ENCODE peak calls at places on chromosome 19, in four cellular contexts. Y, D, C and G are unnamed samples.

GRCh38 chr19:58400638-58400915 is 5.1 kb downstream of the RNF225 start:
- DNase-seq in Y (no peak), D (no peak), C (no peak), G (no peak)

GRCh38 chr19:44745386-44745831 is 3.1 kb upstream of the BCL3 start:
- DNase-seq in Y (no peak), D (no peak), C (peak; percentile 90), G (peak; percentile 95)

GRCh38 chr19:34291235-34291634 is 36.9 kb downstream of the GARRE1 start:
- DNase-seq in Y (no peak), D (no peak), C (no peak), G (no peak)

GRCh38 chr19:40567040-40567749 is 9.5 kb upstream of the SHKBP1 start:
- DNase-seq in Y (peak; percentile 42), D (peak; percentile 47), C (no peak), G (no peak)

GRCh38 chr19:608155-609000 is 18.7 kb downstream of the HCN2 start:
- DNase-seq in Y (no peak), D (no peak), C (no peak), G (no peak)

GRCh38 chr19:29714371-29714952 is 599 bp downstream of the C19orf12 start:
- DNase-seq in Y (peak; percentile 39), D (no peak), C (no peak), G (no peak)

GRCh38 chr19:29690842-29691241 is 24.2 kb downstream of the C19orf12 start:
- DNase-seq in Y (peak; percentile 80), D (no peak), C (no peak), G (no peak)

GRCh38 chr19:7850975-7851622 is 21.1 kb downstream of the EVI5L start:
- DNase-seq in Y (no peak), D (no peak), C (no peak), G (no peak)

GRCh38 chr19:11963566-11964355 is 1.1 kb upstream of the ZNF763 start:
- DNase-seq in Y (peak; percentile 52), D (peak; percentile 92), C (peak; percentile 88), G (peak; percentile 94)

GRCh38 chr19:3163230-3163886 is 15.2 kb upstream of the S1PR4 start:
- DNase-seq in Y (peak; percentile 89), D (peak; percentile 77), C (peak; percentile 68), G (no peak)

GRCh38 chr19:2552859-2553258 is 76.9 kb downstream of the GADD45B start:
- DNase-seq in Y (no peak), D (no peak), C (no peak), G (no peak)

GRCh38 chr19:16143399-16144215 is at the start of gene HSH2D:
- DNase-seq in Y (no peak), D (no peak), C (no peak), G (no peak)

GRCh38 chr19:42553292-42554045 is 25.2 kb upstream of the CEACAM1 start:
- DNase-seq in Y (no peak), D (no peak), C (no peak), G (no peak)

GRCh38 chr19:45729774-45730388 is 815 bp downstream of the FBXO46 start:
- DNase-seq in Y (no peak), D (no peak), C (no peak), G (no peak)

GRCh38 chr19:35352448-35353304 is 5.0 kb downstream of the FFAR1 start:
- DNase-seq in Y (peak; percentile 85), D (peak; percentile 68), C (peak; percentile 70), G (no peak)

GRCh38 chr19:18421371-18421959 is 2.3 kb downstream of the SSBP4 start:
- DNase-seq in Y (no peak), D (no peak), C (no peak), G (no peak)

GRCh38 chr19:47049307-47049700 is 880 bp upstream of the TMEM160 start:
- DNase-seq in Y (no peak), D (no peak), C (no peak), G (no peak)

GRCh38 chr19:48203227-48203793 is 32.8 kb downstream of the ZSWIM9 start:
- DNase-seq in Y (no peak), D (no peak), C (no peak), G (no peak)

GRCh38 chr19:55694656-55695491 is 19.8 kb downstream of the EPN1 start:
- DNase-seq in Y (no peak), D (no peak), C (peak; percentile 50), G (no peak)

GRCh38 chr19:12880551-12881171 is 588 bp downstream of the DNASE2 start:
- DNase-seq in Y (no peak), D (peak; percentile 54), C (peak; percentile 75), G (no peak)

GRCh38 chr19:18168673-18169381 is 4.8 kb upstream of the IFI30 start:
- DNase-seq in Y (no peak), D (no peak), C (no peak), G (no peak)